ENCODE peak calls at places on chromosome 22, in six cellular contexts. X, J, B, P, A and M are unnamed samples.
A peak's percentile ranks its signal among the peaks of the same experiment; 100 is the strongest.

GRCh38 chr22:45240137-45240809 is 421 bp downstream of the KIAA0930 start:
- DNase-seq in X (no peak), J (no peak), B (peak; percentile 30), P (no peak), A (no peak), M (no peak)

GRCh38 chr22:45769569-45770210 is 98.1 kb downstream of the ATXN10 start:
- DNase-seq in X (no peak), J (no peak), B (no peak), P (no peak), A (no peak), M (no peak)

GRCh38 chr22:17808688-17809403 is 34.6 kb upstream of the BID start:
- DNase-seq in X (no peak), J (no peak), B (no peak), P (no peak), A (no peak), M (no peak)

GRCh38 chr22:21709688-21710087 is 25.9 kb downstream of the YPEL1 start:
- DNase-seq in X (no peak), J (no peak), B (no peak), P (no peak), A (no peak), M (no peak)

GRCh38 chr22:22342697-22343602 is 98.4 kb downstream of the VPREB1 start:
- DNase-seq in X (peak; percentile 82), J (peak; percentile 34), B (peak; percentile 97), P (peak; percentile 54), A (no peak), M (peak; percentile 48)

GRCh38 chr22:18064636-18065035 is 13.2 kb upstream of the PEX26 start:
- DNase-seq in X (no peak), J (no peak), B (no peak), P (no peak), A (no peak), M (no peak)

GRCh38 chr22:21791635-21792625 is 56.3 kb upstream of the YPEL1 start:
- DNase-seq in X (no peak), J (no peak), B (peak; percentile 90), P (no peak), A (peak; percentile 62), M (no peak)

GRCh38 chr22:21448627-21449416 is 18.4 kb upstream of the TMEM191C start:
- DNase-seq in X (no peak), J (no peak), B (no peak), P (no peak), A (no peak), M (no peak)

GRCh38 chr22:40665312-40665711 is 14.0 kb upstream of the MCHR1 start:
- DNase-seq in X (no peak), J (no peak), B (no peak), P (no peak), A (no peak), M (no peak)

GRCh38 chr22:45499746-45500145 is 2.9 kb upstream of the FBLN1 start:
- DNase-seq in X (no peak), J (no peak), B (no peak), P (no peak), A (no peak), M (no peak)

GRCh38 chr22:36239401-36240171 is at the start of gene APOL2:
- DNase-seq in X (peak; percentile 77), J (peak; percentile 64), B (peak; percentile 84), P (peak; percentile 94), A (peak; percentile 75), M (peak; percentile 67)

GRCh38 chr22:45094826-45095225 is 68.9 kb upstream of the NUP50 start:
- DNase-seq in X (no peak), J (no peak), B (no peak), P (no peak), A (no peak), M (no peak)

DNA sequence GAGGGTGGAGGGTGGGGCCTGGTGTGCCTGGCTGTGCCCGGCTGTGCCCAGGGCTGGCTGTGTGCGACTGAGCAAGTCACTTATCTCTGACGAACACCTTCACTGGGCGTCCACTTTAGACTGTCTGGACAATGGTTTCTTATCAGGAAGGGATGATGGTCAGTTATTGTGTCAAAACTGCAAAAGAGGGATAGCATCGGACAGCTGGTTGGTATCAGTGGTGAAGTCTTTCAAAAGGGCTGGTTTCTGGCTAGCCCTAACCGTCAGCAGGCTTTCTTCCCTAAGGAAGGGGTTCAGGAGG is 4.1 kb upstream of the MGAT3 start:
- DNase-seq in X (no peak), J (no peak), B (peak; percentile 52), P (no peak), A (no peak), M (no peak)
- TF ChIP-seq POLR2A in X (no peak), J (no peak), B (no peak), P (no peak), A (no peak), M (no peak)

GRCh38 chr22:19525666-19526065 is 1.5 kb upstream of the CLDN5 start:
- DNase-seq in X (no peak), J (no peak), B (no peak), P (no peak), A (no peak), M (no peak)

GRCh38 chr22:19524170-19525115 is at the start of gene CLDN5:
- DNase-seq in X (no peak), J (peak; percentile 56), B (peak; percentile 54), P (no peak), A (no peak), M (no peak)

GRCh38 chr22:19526702-19527111 is 2.5 kb upstream of the CLDN5 start:
- DNase-seq in X (no peak), J (no peak), B (no peak), P (no peak), A (no peak), M (no peak)

GRCh38 chr22:19526076-19526701 is 2.0 kb upstream of the CLDN5 start:
- DNase-seq in X (no peak), J (no peak), B (no peak), P (no peak), A (no peak), M (no peak)

DNA sequence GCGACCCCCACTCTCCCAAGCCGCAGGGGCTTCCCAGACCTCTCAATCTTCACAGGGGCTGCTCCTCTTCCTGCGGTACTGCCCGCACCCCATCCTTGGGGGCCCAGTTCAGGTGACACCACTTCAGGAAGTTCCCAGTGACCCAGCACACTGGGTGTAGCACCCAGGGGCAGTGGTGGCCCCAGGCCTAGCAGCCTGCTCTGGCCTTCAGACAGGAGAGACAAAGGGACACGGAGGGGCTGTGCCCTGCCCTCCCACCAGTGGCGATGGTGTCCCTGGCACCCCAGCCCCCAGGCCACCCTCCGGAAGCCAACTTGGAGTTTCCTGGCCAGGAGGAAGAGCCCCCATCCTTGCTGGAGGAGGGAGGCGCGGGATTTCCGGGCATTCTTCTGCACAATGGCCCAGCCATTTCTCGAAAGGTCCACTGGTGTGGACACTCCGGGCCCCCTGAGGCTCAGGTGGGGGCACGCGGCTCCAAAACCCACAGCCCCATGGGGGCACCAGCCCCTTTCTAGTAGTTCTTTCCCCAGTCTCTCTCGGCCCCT is 978 bp upstream of the CLDN5 start:
- DNase-seq in X (no peak), J (no peak), B (no peak), P (no peak), A (no peak), M (no peak)
- TF ChIP-seq POLR2AphosphoS5 in X (no peak), J (no peak), B (no peak), P (no peak), A (no peak), M (no peak)

GRCh38 chr22:43293661-43294392 is 49.3 kb downstream of the SCUBE1 start:
- DNase-seq in X (no peak), J (no peak), B (peak; percentile 77), P (peak; percentile 90), A (no peak), M (no peak)
- TF ChIP-seq TAF1 in X (no peak), J (no peak), B (no peak), P (no peak), A (no peak), M (no peak)

DNA sequence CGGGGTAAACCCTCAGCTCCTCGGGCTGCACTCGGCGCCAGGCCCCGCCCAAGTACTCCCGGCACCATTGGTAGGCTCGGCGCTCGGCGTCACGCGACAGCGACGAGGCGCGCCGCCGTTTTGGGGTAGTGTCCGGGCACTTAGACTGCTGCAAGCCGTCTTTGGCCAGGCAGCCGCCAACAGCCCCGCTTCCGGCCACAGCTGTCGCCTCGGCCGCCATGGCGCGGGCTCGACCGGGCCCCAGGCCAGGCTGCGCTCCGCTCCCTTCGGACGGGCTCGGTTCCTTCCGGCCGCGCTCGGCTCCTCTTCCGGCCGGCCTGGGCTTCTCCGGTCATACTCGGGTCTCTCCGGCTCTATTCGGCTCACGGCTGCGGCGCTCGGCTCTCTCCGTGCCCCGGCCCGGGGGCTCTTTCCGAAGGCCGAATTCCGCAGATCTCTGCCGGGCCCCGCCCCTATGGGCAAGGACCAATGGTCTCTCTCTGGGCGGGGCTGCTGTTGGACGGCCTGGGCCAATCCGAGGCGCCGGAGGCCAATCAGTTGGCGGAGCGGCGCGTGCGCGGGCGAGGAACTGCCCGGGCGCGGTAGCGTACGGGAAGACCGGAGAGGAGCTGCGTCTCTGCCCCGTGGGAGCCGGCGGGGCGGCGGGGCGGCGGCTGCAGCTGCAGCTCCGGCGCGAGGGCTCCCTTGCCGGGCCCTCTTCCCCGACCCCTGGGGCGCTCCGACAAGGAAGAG is at the start of gene CHKB:
- DNase-seq in X (peak; percentile 88), J (peak; percentile 100), B (peak; percentile 97), P (peak; percentile 95), A (peak; percentile 80), M (peak; percentile 99)
- TF ChIP-seq POLR2A in X (no peak), J (peak; percentile 32), B (peak; percentile 80), P (peak; percentile 88), A (peak; percentile 86), M (peak; percentile 73)

DNA sequence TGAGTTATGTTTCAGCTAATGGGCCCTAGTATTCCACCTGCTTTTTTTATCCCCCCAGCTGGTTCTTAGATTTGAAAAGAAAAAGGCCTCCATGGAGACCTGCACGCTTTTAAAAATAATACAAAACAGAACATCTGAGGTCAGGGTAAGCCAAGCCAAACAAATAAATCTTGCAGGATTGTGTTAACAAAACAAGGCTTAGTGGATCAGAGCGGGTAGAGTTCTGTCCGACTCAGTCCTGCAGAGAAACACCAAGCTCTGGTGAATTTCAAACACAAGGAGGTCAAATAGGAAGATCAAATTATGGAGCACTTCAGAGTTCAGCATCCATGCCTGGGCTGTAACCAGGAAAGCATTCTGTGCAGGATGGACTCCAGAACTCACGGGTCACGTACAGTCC is 86.9 kb downstream of the SYN3 start:
- DNase-seq in X (no peak), J (no peak), B (no peak), P (no peak), A (no peak), M (no peak)
- TF ChIP-seq POLR2AphosphoS5 in X (no peak), J (no peak), B (no peak), P (no peak), A (no peak), M (no peak)